ENCODE peak calls at places on chromosomes 16 and 17, in nine cellular contexts. M is activated CD4-positive, alpha-beta memory T cell treated with anti-CD3 and anti-CD28 coated beads, Interleukin-2, amount 10 ng/mL, durations not matched to agents 7 days and 5 days; L is retina; Z is transverse colon; S is kidney; I is NCI-H1436 treated with DMSO at 0.1 percent for 48 hours; B is dorsolateral prefrontal cortex; R is bronchial epithelial cell; N is uterus. H is an unnamed sample.

GRCh38 chr17:73027130-73027741 is 65.3 kb downstream of the SLC39A11 start:
- DNase-seq in M (no peak), L (peak; percentile 29), Z (no peak), S (no peak), I (no peak), B (no peak), R (no peak), N (no peak), H (no peak)

GRCh38 chr17:49316889-49317288 is 45.2 kb downstream of the ZNF652 start:
- DNase-seq in M (no peak), L (no peak), Z (no peak), S (no peak), I (no peak), B (no peak), R (peak; percentile 50), N (no peak), H (no peak)

GRCh38 chr16:72850863-72851262 is 197.1 kb downstream of the ZFHX3 start:
- DNase-seq in M (no peak), L (no peak), Z (no peak), S (no peak), I (no peak), B (no peak), R (no peak), N (peak; percentile 44), H (no peak)

GRCh38 chr16:70522216-70523000 is 946 bp downstream of the COG4 start:
- DNase-seq in M (peak; percentile 25), L (no peak), Z (no peak), S (no peak), I (no peak), B (no peak), R (no peak), N (no peak), H (no peak)

GRCh38 chr17:13477180-13477611 is 124.5 kb downstream of the HS3ST3A1 start:
- DNase-seq in M (no peak), L (no peak), Z (no peak), S (no peak), I (no peak), B (no peak), R (peak; percentile 10), N (no peak), H (no peak)

GRCh38 chr16:20681821-20682736 is 15.4 kb downstream of the ACSM1 start:
- DNase-seq in M (no peak), L (no peak), Z (no peak), S (no peak), I (no peak), B (no peak), R (no peak), N (no peak), H (no peak)

GRCh38 chr17:28701987-28702751 is 9.5 kb downstream of the PROCA1 start:
- DNase-seq in M (no peak), L (no peak), Z (no peak), S (no peak), I (no peak), B (peak; percentile 59), R (no peak), N (no peak), H (no peak)

GRCh38 chr17:70961341-70961740 is 792.0 kb downstream of the KCNJ2 start:
- DNase-seq in M (no peak), L (no peak), Z (no peak), S (no peak), I (no peak), B (no peak), R (no peak), N (no peak), H (no peak)

GRCh38 chr16:20870122-20870521 is 30.0 kb downstream of the DCUN1D3 start:
- DNase-seq in M (no peak), L (no peak), Z (no peak), S (no peak), I (no peak), B (no peak), R (no peak), N (no peak), H (no peak)

GRCh38 chr17:75367312-75367711 is 38.2 kb downstream of the GRB2 start:
- DNase-seq in M (no peak), L (no peak), Z (no peak), S (no peak), I (no peak), B (no peak), R (peak; percentile 70), N (no peak), H (no peak)

GRCh38 chr16:50326835-50327465 is 41.8 kb downstream of the BRD7 start:
- DNase-seq in M (peak; percentile 82), L (no peak), Z (no peak), S (no peak), I (no peak), B (no peak), R (peak; percentile 44), N (no peak), H (peak; percentile 32)

GRCh38 chr17:73386561-73386960 is 74.8 kb upstream of the CDC42EP4 start:
- DNase-seq in M (no peak), L (no peak), Z (no peak), S (no peak), I (no peak), B (no peak), R (no peak), N (no peak), H (no peak)

GRCh38 chr16:86128246-86128645 is 229.3 kb downstream of the IRF8 start:
- DNase-seq in M (no peak), L (no peak), Z (no peak), S (no peak), I (no peak), B (no peak), R (no peak), N (no peak), H (no peak)

GRCh38 chr16:31875112-31875803 is 1.7 kb downstream of the ZNF267 start:
- DNase-seq in M (no peak), L (no peak), Z (no peak), S (no peak), I (no peak), B (no peak), R (peak; percentile 35), N (no peak), H (no peak)

GRCh38 chr17:49290690-49291326 is 60.2 kb upstream of the PHOSPHO1 start:
- DNase-seq in M (no peak), L (peak; percentile 21), Z (no peak), S (no peak), I (no peak), B (no peak), R (peak; percentile 33), N (no peak), H (no peak)

GRCh38 chr17:36070427-36070826 is 6.4 kb downstream of the CCL18 start:
- DNase-seq in M (no peak), L (no peak), Z (no peak), S (no peak), I (no peak), B (no peak), R (no peak), N (no peak), H (no peak)

GRCh38 chr17:31394544-31394943 is 3.1 kb downstream of the RAB11FIP4 start:
- DNase-seq in M (peak; percentile 60), L (peak; percentile 63), Z (no peak), S (no peak), I (no peak), B (no peak), R (peak; percentile 45), N (peak; percentile 36), H (no peak)

GRCh38 chr16:11572301-11572995 is 14.3 kb downstream of the LITAF start:
- DNase-seq in M (peak; percentile 48), L (no peak), Z (peak; percentile 32), S (peak; percentile 48), I (no peak), B (no peak), R (no peak), N (no peak), H (no peak)